ENCODE peak calls at places on chromosomes 4 and X, in nine cellular contexts. E is Peyer's patch, Z is cardiac muscle cell, O is HepG2, P is fibroblast of pulmonary artery, M is lower lobe of right lung, R is HFF-Myc, Q is GM12865, X is fibroblast of lung. K is an unnamed sample.

GRCh38 chr4:75950416-75950815 is 9.6 kb upstream of the NAAA start:
- DNase-seq in Q (no peak), P (no peak), O (no peak), R (peak), E (no peak), M (no peak), X (peak), Z (no peak), K (no peak)

GRCh38 chrX:120306640-120307039 is 4.6 kb downstream of the TMEM255A start:
- DNase-seq in R (no peak), E (no peak), P (no peak), X (no peak), Q (no peak), O (no peak), Z (no peak), M (no peak), K (no peak)

GRCh38 chr4:89535251-89535650 is 227.7 kb upstream of the GPRIN3 start:
- DNase-seq in Z (peak), P (peak), M (no peak), R (no peak), Q (no peak), O (no peak), E (no peak), X (no peak), K (no peak)

GRCh38 chr4:108635070-108635655 is 14.8 kb downstream of the RPL34 start:
- DNase-seq in M (no peak), R (no peak), P (no peak), X (no peak), O (no peak), Q (no peak), Z (no peak), E (no peak), K (no peak)

GRCh38 chrX:17769701-17770269 is 32.5 kb downstream of the SCML1 start:
- DNase-seq in X (no peak), E (no peak), Q (no peak), O (no peak), R (no peak), Z (no peak), P (no peak), M (no peak), K (no peak)

GRCh38 chrX:87517571-87518141 is at the start of gene KLHL4:
- DNase-seq in Z (peak), X (peak), R (no peak), P (peak), E (no peak), Q (no peak), M (no peak), O (no peak), K (no peak)

GRCh38 chr4:40149960-40150385 is 46.9 kb upstream of the RHOH start:
- DNase-seq in Z (peak), M (no peak), X (peak), Q (peak), E (peak), O (peak), P (peak), R (peak), K (peak)

GRCh38 chr4:138669479-138670165 is 346.0 kb upstream of the NOCT start:
- DNase-seq in R (peak), E (no peak), O (no peak), M (no peak), P (peak), X (peak), Q (peak), Z (peak), K (no peak)

DNA sequence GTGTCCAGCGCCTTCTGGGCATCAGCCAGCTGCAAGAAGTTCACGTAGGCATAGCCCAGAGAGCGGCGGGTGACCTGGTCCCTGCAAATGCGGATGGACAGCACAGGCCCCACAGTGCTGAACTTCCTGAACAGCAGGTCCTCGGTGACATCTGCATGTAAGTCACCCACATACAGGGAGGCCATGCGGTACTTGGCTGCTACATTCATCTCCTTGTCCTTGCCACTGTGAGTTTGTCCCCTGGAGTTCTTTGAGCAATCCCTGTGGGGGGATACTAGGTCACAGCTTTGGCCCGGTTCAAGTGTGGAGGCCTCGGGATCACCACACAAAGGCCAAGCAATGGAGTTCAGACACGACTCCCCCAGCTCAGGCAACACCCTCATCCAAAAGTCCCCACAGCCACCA is 776 bp downstream of the PABPC4L start:
- DNase-seq in M (peak), R (no peak), E (no peak), Z (peak), P (no peak), O (no peak), X (no peak), Q (no peak), K (no peak)
- H3K4me3 ChIP-seq in M (peak), R (peak), E (peak), Z (peak), P (peak), O (no peak), X (peak), Q (no peak), K (no peak)

GRCh38 chrX:110171442-110171841 is 146.4 kb downstream of the AMMECR1 start:
- DNase-seq in Q (no peak), R (no peak), E (no peak), O (no peak), X (no peak), M (no peak), Z (no peak), P (no peak), K (no peak)

GRCh38 chrX:110168585-110168984 is 149.3 kb downstream of the AMMECR1 start:
- DNase-seq in X (peak), Z (peak), E (no peak), P (peak), O (no peak), M (no peak), R (no peak), Q (no peak), K (no peak)

GRCh38 chrX:110170029-110170428 is 147.9 kb downstream of the AMMECR1 start:
- DNase-seq in O (no peak), P (no peak), M (no peak), X (no peak), Z (no peak), E (no peak), Q (no peak), R (no peak), K (no peak)

GRCh38 chrX:110172215-110172614 is 145.7 kb downstream of the AMMECR1 start:
- DNase-seq in Q (peak), P (no peak), O (no peak), E (peak), M (no peak), R (no peak), Z (no peak), X (no peak), K (no peak)

DNA sequence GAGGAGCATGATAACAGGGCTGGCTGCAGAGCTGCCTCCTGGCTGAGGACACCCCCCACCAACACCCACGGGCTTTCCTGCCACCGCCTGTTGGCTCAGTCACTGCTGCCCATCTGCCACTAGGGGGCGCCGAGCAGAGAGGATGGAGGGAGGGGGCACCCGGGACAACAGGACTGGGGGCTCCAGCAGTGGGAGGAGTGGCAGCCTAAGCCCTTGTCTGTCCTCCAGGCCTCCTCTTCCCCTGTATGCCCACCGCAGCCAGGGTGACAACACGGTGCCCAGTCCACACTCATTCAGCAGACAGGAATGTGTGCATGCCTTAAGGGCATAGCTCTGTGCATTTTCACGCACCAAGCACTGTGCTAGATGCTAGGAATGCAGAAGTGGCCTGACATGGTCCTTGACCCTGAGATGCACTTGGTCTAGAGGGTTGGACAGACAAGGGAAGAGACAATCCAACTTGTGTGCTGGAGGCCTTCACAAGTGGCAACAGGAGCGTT is 149.9 kb downstream of the AMMECR1 start:
- DNase-seq in P (no peak), M (peak), O (no peak), X (no peak), Q (peak), Z (peak), R (no peak), E (no peak), K (no peak)
- TF ChIP-seq CTCF in P (peak), M (peak), O (peak), X (peak), Q (peak), Z (peak), R (peak), E (peak), K (peak)

DNA sequence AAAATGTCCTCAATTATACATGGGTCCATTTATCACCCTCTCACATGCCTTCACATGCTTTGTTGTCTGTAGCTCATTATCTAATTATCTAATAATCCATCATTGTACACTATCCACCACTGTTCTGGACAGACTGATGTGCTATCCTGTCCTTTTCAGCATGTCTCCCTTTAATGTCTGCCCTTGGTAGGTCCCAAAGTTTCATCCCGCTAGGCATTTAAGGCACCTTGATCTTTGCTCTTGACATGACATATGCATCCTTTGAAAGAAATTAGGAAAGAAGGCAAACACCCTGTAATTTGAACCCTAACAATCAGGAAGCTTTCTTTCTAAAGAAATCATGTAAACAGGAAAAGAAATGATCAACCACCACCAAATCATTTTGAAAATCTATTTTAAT is 5.7 kb downstream of the CHST7 start:
- DNase-seq in X (no peak), P (no peak), Z (no peak), Q (no peak), O (peak), E (no peak), R (no peak), M (no peak), K (no peak)
- H3K4me3 ChIP-seq in X (no peak), P (no peak), Z (no peak), Q (no peak), O (no peak), E (no peak), R (no peak), M (no peak), K (no peak)

GRCh38 chrX:11143931-11144678 is 33.0 kb downstream of the HCCS start:
- DNase-seq in M (no peak), O (peak), Z (peak), R (peak), Q (peak), P (peak), E (peak), X (peak), K (peak)
- TF ChIP-seq CTCF in M (peak), O (peak), Z (peak), R (peak), Q (peak), P (peak), E (peak), X (peak), K (peak)

DNA sequence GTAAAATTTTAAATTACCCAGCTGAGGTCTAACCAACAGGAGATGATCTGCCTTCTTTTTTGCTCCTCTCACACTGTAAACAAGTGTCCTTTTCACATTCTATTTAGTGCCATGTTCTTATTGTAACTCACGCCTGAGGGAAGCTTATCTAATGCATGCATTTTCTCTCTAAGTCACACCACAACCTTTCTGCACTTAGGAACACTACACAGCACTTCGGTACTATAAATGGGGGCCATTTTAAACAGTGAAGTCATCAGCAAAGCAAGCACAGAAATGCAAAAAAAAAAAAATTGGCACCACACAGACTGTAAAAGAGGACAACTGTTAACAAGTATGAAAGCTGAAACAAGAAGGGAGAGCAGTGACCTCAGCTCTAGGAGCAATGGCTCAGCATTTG is 45.2 kb downstream of the PRSS12 start:
- DNase-seq in P (no peak), Z (no peak), X (peak), Q (no peak), M (no peak), O (no peak), R (no peak), E (no peak), K (no peak)
- H3K4me3 ChIP-seq in P (no peak), Z (no peak), X (no peak), Q (no peak), M (no peak), O (no peak), R (no peak), E (no peak), K (no peak)

GRCh38 chr4:53307819-53308773 is 57.8 kb downstream of the SCFD2 start:
- DNase-seq in O (no peak), Q (peak), E (no peak), P (no peak), X (peak), M (no peak), R (no peak), Z (peak), K (no peak)

GRCh38 chr4:53314257-53314656 is 51.6 kb downstream of the SCFD2 start:
- DNase-seq in P (no peak), O (no peak), R (no peak), Q (no peak), E (no peak), Z (no peak), M (no peak), X (no peak), K (no peak)

GRCh38 chr4:53315300-53315699 is 50.6 kb downstream of the SCFD2 start:
- DNase-seq in O (no peak), E (no peak), Q (no peak), Z (peak), P (no peak), R (no peak), M (no peak), X (no peak), K (no peak)

GRCh38 chr4:53309321-53310020 is 56.4 kb downstream of the SCFD2 start:
- DNase-seq in M (no peak), Z (peak), E (no peak), X (no peak), R (no peak), O (no peak), Q (no peak), P (no peak), K (no peak)

DNA sequence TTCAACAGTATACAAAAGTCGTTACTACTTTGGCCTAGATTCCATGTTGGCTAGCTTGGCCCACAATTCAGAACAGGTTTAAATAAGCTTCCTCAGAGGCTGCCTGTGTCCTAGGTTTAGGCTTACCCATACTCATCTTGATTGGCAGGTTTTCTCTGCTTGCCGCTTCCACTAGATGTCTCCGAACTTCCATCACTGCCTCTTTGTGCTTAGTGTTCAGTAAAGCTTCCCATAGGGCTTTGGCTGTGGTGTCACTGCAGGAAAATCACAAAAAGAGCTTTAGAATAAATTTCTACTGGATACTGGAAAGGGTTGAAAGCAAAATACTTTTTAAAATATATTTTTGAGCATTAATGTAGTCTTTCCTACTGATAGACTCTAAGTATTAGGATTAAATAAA is 52.4 kb downstream of the SCFD2 start:
- DNase-seq in M (no peak), X (peak), Q (no peak), E (no peak), O (peak), P (peak), R (no peak), Z (peak), K (peak)
- TF ChIP-seq CTCF in M (no peak), X (peak), Q (no peak), E (no peak), O (peak), P (peak), R (no peak), Z (peak), K (peak)

GRCh38 chrX:34130980-34131744 is 952 bp downstream of the FAM47A start:
- DNase-seq in M (no peak), P (no peak), O (no peak), Q (no peak), Z (no peak), R (no peak), E (no peak), X (no peak), K (no peak)
- H3K4me3 ChIP-seq in M (no peak), P (no peak), O (no peak), Q (no peak), Z (no peak), R (no peak), E (no peak), X (no peak), K (no peak)

DNA sequence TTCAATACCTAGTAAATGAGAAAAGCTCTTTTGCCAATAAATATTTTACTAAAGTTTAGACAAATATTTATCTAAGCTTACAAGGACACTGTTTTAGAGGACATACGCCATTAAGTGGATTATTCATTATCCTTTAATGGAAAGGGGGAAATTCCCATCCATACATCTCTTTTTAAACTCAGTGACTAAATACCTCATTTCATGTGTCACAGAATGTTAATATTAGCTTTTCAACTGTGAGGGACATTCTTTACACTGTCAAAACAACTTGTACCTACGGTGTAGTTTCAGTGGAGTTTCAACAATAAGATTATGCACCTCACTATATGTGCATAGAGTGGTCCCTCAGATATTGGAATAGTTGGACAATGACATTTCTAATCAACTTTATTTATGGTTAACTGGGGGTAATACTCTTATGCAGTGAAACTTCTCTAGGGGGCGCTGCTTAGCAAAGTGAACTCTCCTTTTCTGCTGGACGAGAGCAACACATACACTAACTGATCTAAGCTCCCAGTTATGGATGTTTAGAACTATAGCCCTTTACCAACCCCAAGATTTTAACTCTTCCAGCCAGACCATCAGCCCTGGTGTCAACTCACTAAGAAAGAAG is 9.7 kb downstream of the HS6ST2 start:
- DNase-seq in M (no peak), X (no peak), O (no peak), Q (no peak), Z (no peak), E (no peak), R (no peak), P (no peak), K (no peak)
- TF ChIP-seq CTCF in M (peak), X (no peak), O (no peak), Q (no peak), Z (peak), E (peak), R (peak), P (no peak), K (no peak)